ENCODE peak calls at places on chromosomes 2 and 18, in seven cellular contexts. R is HFFc6, K is right atrium auricular region, Z is WTC11, O is WERI-Rb-1, F is fibroblast of the aortic adventitia, C is cardiac fibroblast. E is an unnamed sample.
A peak's percentile ranks its signal among the peaks of the same experiment; 100 is the strongest.

GRCh38 chr2:7962191-7962590 is 719.7 kb upstream of the ID2 start:
- DNase-seq in R (no peak), K (no peak), Z (no peak), O (no peak), F (no peak), C (no peak), E (no peak)

GRCh38 chr2:194591192-194591591 is 1065.8 kb upstream of the SLC39A10 start:
- DNase-seq in R (no peak), K (no peak), Z (no peak), O (no peak), F (no peak), C (no peak), E (no peak)

GRCh38 chr2:221596192-221596591 is 24.1 kb upstream of the EPHA4 start:
- DNase-seq in R (peak; percentile 55), K (no peak), Z (no peak), O (no peak), F (peak; percentile 89), C (peak; percentile 29), E (no peak)

GRCh38 chr18:76255070-76255683 is 239.9 kb downstream of the ZNF516 start:
- DNase-seq in R (no peak), K (no peak), Z (no peak), O (no peak), F (no peak), C (no peak), E (no peak)

GRCh38 chr18:48033770-48034650 is 103.6 kb upstream of the SMAD2 start:
- DNase-seq in R (no peak), K (no peak), Z (no peak), O (no peak), F (peak; percentile 76), C (no peak), E (no peak)

GRCh38 chr2:160522951-160523700 is 29.5 kb upstream of the RBMS1 start:
- DNase-seq in R (peak; percentile 73), K (no peak), Z (no peak), O (no peak), F (peak; percentile 55), C (peak; percentile 50), E (no peak)

GRCh38 chr2:113162173-113162572 is 11.6 kb upstream of the PSD4 start:
- DNase-seq in R (no peak), K (peak; percentile 48), Z (no peak), O (no peak), F (no peak), C (no peak), E (no peak)

GRCh38 chr2:85838181-85838580 is 50.6 kb downstream of the ST3GAL5 start:
- DNase-seq in R (no peak), K (no peak), Z (peak; percentile 29), O (peak; percentile 55), F (no peak), C (peak; percentile 9), E (no peak)

GRCh38 chr2:88196490-88197087 is 26.4 kb downstream of the THNSL2 start:
- DNase-seq in R (no peak), K (no peak), Z (no peak), O (no peak), F (no peak), C (no peak), E (no peak)

GRCh38 chr2:96197541-96198255 is 10.9 kb downstream of the STARD7 start:
- DNase-seq in R (peak; percentile 67), K (no peak), Z (no peak), O (no peak), F (peak; percentile 27), C (peak; percentile 42), E (no peak)

GRCh38 chr2:186862869-186863709 is 14.1 kb upstream of the ZSWIM2 start:
- DNase-seq in R (peak; percentile 29), K (no peak), Z (no peak), O (no peak), F (peak; percentile 70), C (peak; percentile 60), E (no peak)

GRCh38 chr2:70948350-70949003 is 12.8 kb downstream of the ATP6V1B1 start:
- DNase-seq in R (peak; percentile 64), K (peak; percentile 82), Z (peak; percentile 85), O (peak; percentile 91), F (peak; percentile 77), C (peak; percentile 76), E (peak; percentile 89)
- TF ChIP-seq CTCF in R (peak; percentile 92), K (peak; percentile 79), Z (peak; percentile 62), O (peak; percentile 97), F (peak; percentile 82), C (peak; percentile 89), E (peak; percentile 90)

GRCh38 chr2:20378891-20379519 is 28.4 kb upstream of the PUM2 start:
- DNase-seq in R (peak; percentile 76), K (peak; percentile 84), Z (peak; percentile 81), O (peak; percentile 89), F (peak; percentile 88), C (peak; percentile 94), E (peak; percentile 78)

GRCh38 chr2:20384949-20385348 is 34.3 kb upstream of the PUM2 start:
- DNase-seq in R (no peak), K (no peak), Z (no peak), O (no peak), F (no peak), C (no peak), E (no peak)

GRCh38 chr2:20378341-20378740 is 27.7 kb upstream of the PUM2 start:
- DNase-seq in R (no peak), K (no peak), Z (no peak), O (no peak), F (no peak), C (no peak), E (no peak)

GRCh38 chr2:20381457-20381856 is 30.8 kb upstream of the PUM2 start:
- DNase-seq in R (peak; percentile 23), K (no peak), Z (no peak), O (no peak), F (peak; percentile 60), C (peak; percentile 70), E (no peak)

GRCh38 chr2:20382965-20383800 is 32.5 kb upstream of the PUM2 start:
- DNase-seq in R (peak; percentile 83), K (no peak), Z (no peak), O (no peak), F (no peak), C (peak; percentile 45), E (no peak)
- TF ChIP-seq CTCF in R (no peak), K (no peak), Z (no peak), O (no peak), F (no peak), C (no peak), E (no peak)

DNA sequence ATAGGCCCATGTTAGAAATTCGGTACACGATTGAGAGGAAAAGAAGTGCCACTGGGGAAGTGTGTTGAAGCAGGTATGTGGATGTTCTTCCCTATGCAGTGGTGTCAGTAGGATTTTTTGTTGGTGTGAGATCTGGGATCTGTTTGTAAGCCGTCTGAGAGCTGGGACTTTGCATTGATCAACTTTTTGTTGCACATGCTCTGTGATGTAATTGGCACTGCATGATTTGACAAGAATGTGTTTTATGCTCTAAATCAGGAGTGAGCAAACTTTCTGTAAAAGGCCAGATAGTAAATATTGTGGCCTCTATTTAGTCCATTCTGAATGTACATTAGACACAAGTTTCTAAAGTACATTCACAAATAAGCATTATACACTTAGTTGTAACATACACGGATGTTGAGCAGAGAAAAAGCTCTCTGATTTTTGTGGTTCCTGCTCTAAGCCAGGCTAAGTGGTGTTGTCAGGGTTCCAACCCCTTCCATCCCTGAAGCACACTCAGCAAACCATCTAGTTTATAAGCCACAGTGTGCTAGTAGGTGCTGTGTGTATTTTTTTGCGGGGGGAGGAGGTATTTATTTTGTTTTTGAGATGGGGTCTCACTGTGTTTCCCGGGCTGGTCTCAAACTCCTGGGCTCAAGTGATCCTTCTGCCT is 235.6 kb downstream of the NEDD4L start:
- DNase-seq in R (no peak), K (no peak), Z (no peak), O (no peak), F (no peak), C (no peak), E (no peak)
- TF ChIP-seq CTCF in R (no peak), K (no peak), Z (no peak), O (no peak), F (no peak), C (no peak), E (no peak)

GRCh38 chr2:154133823-154134222 is 262.1 kb downstream of the GALNT13 start:
- DNase-seq in R (no peak), K (no peak), Z (no peak), O (no peak), F (peak; percentile 68), C (peak; percentile 55), E (no peak)
- TF ChIP-seq CTCF in R (no peak), K (no peak), Z (no peak), O (no peak), F (no peak), C (no peak), E (no peak)

DNA sequence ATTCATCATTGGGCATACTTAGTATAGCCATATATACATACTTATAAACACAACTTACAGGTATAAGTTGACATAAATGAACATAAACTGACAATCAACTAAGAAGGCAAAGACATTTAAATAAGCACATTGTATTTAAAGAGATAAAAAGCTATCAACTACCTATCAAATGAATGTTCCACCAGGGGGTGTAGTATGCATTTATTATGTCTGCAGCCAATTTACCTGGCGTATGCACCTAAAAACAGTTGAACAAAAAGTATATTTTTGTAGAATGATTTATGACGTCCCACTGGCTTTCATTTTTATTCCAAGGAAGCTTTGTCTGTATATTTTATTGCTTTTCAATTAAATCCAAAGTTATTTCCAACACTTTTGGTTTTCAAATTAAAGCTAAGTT is 323.5 kb downstream of the AFF3 start:
- DNase-seq in R (no peak), K (no peak), Z (no peak), O (no peak), F (peak; percentile 49), C (peak; percentile 18), E (no peak)
- TF ChIP-seq CTCF in R (peak; percentile 74), K (no peak), Z (no peak), O (no peak), F (peak; percentile 9), C (peak; percentile 22), E (no peak)

DNA sequence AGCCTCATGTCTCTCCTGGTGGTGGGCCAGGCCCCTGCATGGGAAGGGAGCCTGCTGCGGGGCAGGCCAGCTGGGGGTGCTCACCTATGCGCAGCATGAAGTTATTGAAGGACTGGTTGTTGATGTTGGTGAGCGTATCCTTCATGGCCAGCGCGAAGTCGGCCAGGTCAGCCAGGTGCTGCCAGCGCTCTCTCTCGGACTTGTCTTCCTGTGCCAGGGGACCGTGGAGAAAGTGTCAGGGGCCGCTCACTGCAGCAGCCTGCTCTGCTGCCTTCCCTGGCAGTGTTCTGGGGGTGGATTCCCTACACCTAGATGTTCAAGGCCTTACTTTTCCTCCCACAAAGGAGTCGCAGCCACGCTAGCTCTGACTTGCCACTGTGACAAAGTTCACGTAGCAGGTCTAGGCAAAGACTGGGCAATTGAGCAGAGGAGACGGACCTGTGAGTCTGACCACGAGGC is 28.2 kb downstream of the CENPO start:
- DNase-seq in R (no peak), K (peak; percentile 42), Z (no peak), O (no peak), F (no peak), C (no peak), E (no peak)
- TF ChIP-seq CTCF in R (no peak), K (no peak), Z (no peak), O (no peak), F (no peak), C (no peak), E (no peak)